ENCODE peak calls at places on chromosomes 5 and 9, in seven cellular contexts. H, N, P, J, G, M and C are unnamed samples.

GRCh38 chr9:129938291-129938979 is 103.2 kb downstream of the USP20 start:
- DNase-seq in H (no peak), N (peak), G (peak), J (no peak), M (no peak), P (no peak), C (no peak)

GRCh38 chr9:133967024-133967741 is 24.9 kb downstream of the VAV2 start:
- DNase-seq in H (peak), M (no peak), N (no peak), G (no peak), P (no peak), J (no peak), C (no peak)

GRCh38 chr5:169331292-169331852 is 30.4 kb upstream of the SLIT3 start:
- DNase-seq in M (no peak), N (peak), H (no peak), P (no peak), J (no peak), G (no peak), C (no peak)

GRCh38 chr9:121581775-121582600 is 69.4 kb upstream of the DAB2IP start:
- DNase-seq in N (no peak), G (no peak), M (no peak), P (no peak), J (no peak), H (no peak), C (no peak)

GRCh38 chr9:35611230-35611797 is 6.3 kb downstream of the TESK1 start:
- DNase-seq in N (peak), J (peak), M (peak), P (no peak), G (no peak), H (peak), C (peak)

GRCh38 chr9:86112057-86112456 is 12.7 kb upstream of the GOLM1 start:
- DNase-seq in N (no peak), M (no peak), G (no peak), P (no peak), J (no peak), H (no peak), C (no peak)

GRCh38 chr5:74587300-74587699 is 53.2 kb downstream of the ENC1 start:
- DNase-seq in J (no peak), H (no peak), G (no peak), N (no peak), M (no peak), P (no peak), C (no peak)

GRCh38 chr5:159905496-159905895 is 10.8 kb upstream of the ADRA1B start:
- DNase-seq in H (peak), G (no peak), J (no peak), M (no peak), N (peak), P (no peak), C (no peak)

GRCh38 chr5:27217160-27217956 is 179.0 kb upstream of the CDH9 start:
- DNase-seq in P (no peak), G (no peak), M (no peak), N (no peak), J (no peak), H (no peak), C (no peak)

GRCh38 chr9:112664541-112664940 is 53.4 kb downstream of the INIP start:
- DNase-seq in J (no peak), H (no peak), N (no peak), G (no peak), M (no peak), P (no peak), C (no peak)

GRCh38 chr5:62608529-62609511 is 30.2 kb downstream of the LRRC70 start:
- DNase-seq in H (no peak), M (no peak), N (no peak), J (no peak), P (no peak), G (no peak), C (no peak)

GRCh38 chr9:89781838-89782237 is 177.0 kb downstream of the GADD45G start:
- DNase-seq in H (peak), G (no peak), P (peak), M (peak), N (no peak), J (peak), C (no peak)

GRCh38 chr9:129401623-129402340 is 219.1 kb downstream of the C9orf50 start:
- DNase-seq in N (peak), G (no peak), J (no peak), M (no peak), H (no peak), P (no peak), C (no peak)

GRCh38 chr9:122144836-122145235 is 14.7 kb downstream of the NDUFA8 start:
- DNase-seq in M (peak), N (no peak), P (no peak), G (no peak), J (no peak), H (no peak), C (no peak)

GRCh38 chr5:125409496-125410351 is 663.3 kb upstream of the ZNF608 start:
- DNase-seq in P (no peak), J (no peak), N (no peak), H (peak), M (no peak), G (no peak), C (no peak)

GRCh38 chr5:135245521-135246499 is 153.2 kb downstream of the MACROH2A1 start:
- DNase-seq in M (no peak), H (peak), N (peak), P (peak), J (no peak), G (peak), C (no peak)

GRCh38 chr5:135342227-135342859 is 56.7 kb downstream of the MACROH2A1 start:
- DNase-seq in N (no peak), G (no peak), M (no peak), H (no peak), P (no peak), J (no peak), C (no peak)

GRCh38 chr5:124783285-124783684 is 36.8 kb upstream of the ZNF608 start:
- DNase-seq in P (no peak), M (no peak), H (no peak), N (no peak), J (no peak), G (no peak), C (no peak)

GRCh38 chr9:2808105-2808504 is 35.8 kb downstream of the PUM3 start:
- DNase-seq in N (no peak), M (no peak), J (no peak), P (no peak), G (no peak), H (no peak), C (no peak)

GRCh38 chr5:150540615-150541396 is 32.9 kb downstream of the NDST1 start:
- DNase-seq in G (peak), H (peak), P (peak), M (no peak), N (peak), J (peak), C (no peak)

GRCh38 chr9:36328798-36329411 is 70.7 kb upstream of the GNE start:
- DNase-seq in J (no peak), M (peak), H (peak), P (no peak), G (no peak), N (peak), C (peak)

GRCh38 chr9:70079364-70080103 is 35.9 kb downstream of the MAMDC2 start:
- DNase-seq in M (no peak), G (no peak), N (peak), P (no peak), H (no peak), J (no peak), C (no peak)

GRCh38 chr9:87160148-87161107 is 213.1 kb upstream of the GAS1 start:
- DNase-seq in N (no peak), H (no peak), P (no peak), G (no peak), J (no peak), M (no peak), C (no peak)

GRCh38 chr5:32504923-32505596 is 60.5 kb upstream of the ZFR start:
- DNase-seq in G (peak), M (no peak), H (peak), P (no peak), J (peak), N (peak), C (no peak)

GRCh38 chr9:134367796-134368490 is 41.7 kb downstream of the RXRA start:
- DNase-seq in G (no peak), H (no peak), J (no peak), M (no peak), P (no peak), N (no peak), C (no peak)

GRCh38 chr9:37295796-37296195 is 126.7 kb upstream of the GRHPR start:
- DNase-seq in H (no peak), N (no peak), G (no peak), J (no peak), P (no peak), M (peak), C (no peak)

GRCh38 chr5:145465487-145466263 is 369.5 kb downstream of the PRELID2 start:
- DNase-seq in N (no peak), H (no peak), G (no peak), J (no peak), M (no peak), P (no peak), C (no peak)

GRCh38 chr9:129988607-129989361 is 54.2 kb downstream of the FNBP1 start:
- DNase-seq in P (no peak), N (no peak), G (no peak), M (peak), J (no peak), H (no peak), C (no peak)

GRCh38 chr5:107154598-107154997 is 516.1 kb downstream of the EFNA5 start:
- DNase-seq in P (no peak), G (no peak), H (no peak), J (no peak), N (no peak), M (peak), C (no peak)

GRCh38 chr5:104513194-104513602 is 950.6 kb upstream of the NUDT12 start:
- DNase-seq in J (no peak), M (no peak), H (peak), N (peak), P (no peak), G (no peak), C (no peak)

GRCh38 chr5:146137967-146138403 is 32.6 kb upstream of the PLAC8L1 start:
- DNase-seq in P (no peak), M (no peak), G (no peak), J (no peak), H (peak), N (peak), C (no peak)